ENCODE peak calls at places on chromosomes 1 and 21, in five cellular contexts. H is GM12891, Q is H1, I is K562, M is SK-N-SH. P is an unnamed sample.

GRCh38 chr21:39385299-39386145 is 36.6 kb upstream of the HMGN1 start:
- DNase-seq in H (no peak), Q (no peak), I (no peak), M (peak; percentile 89), P (peak; percentile 59)

GRCh38 chr1:41631971-41632370 is 147.5 kb upstream of the EDN2 start:
- DNase-seq in H (no peak), Q (no peak), I (no peak), M (no peak), P (no peak)

GRCh38 chr1:215636258-215636965 is 69.3 kb downstream of the KCTD3 start:
- DNase-seq in H (no peak), Q (no peak), I (no peak), M (no peak), P (no peak)

GRCh38 chr1:198107041-198107440 is 49.8 kb upstream of the NEK7 start:
- DNase-seq in H (no peak), Q (no peak), I (no peak), M (no peak), P (no peak)

GRCh38 chr1:197356723-197357533 is 88.9 kb downstream of the CRB1 start:
- DNase-seq in H (peak; percentile 8), Q (no peak), I (peak; percentile 23), M (peak; percentile 63), P (no peak)

GRCh38 chr1:63856924-63857323 is 83.1 kb downstream of the ROR1 start:
- DNase-seq in H (no peak), Q (no peak), I (no peak), M (no peak), P (no peak)

GRCh38 chr1:45542591-45542990 is 8.0 kb upstream of the AKR1A1 start:
- DNase-seq in H (no peak), Q (no peak), I (peak; percentile 39), M (no peak), P (no peak)

GRCh38 chr1:217713223-217713622 is 82.1 kb downstream of the SPATA17 start:
- DNase-seq in H (no peak), Q (no peak), I (no peak), M (no peak), P (no peak)

GRCh38 chr1:86649618-86650017 is 54.8 kb upstream of the SH3GLB1 start:
- DNase-seq in H (no peak), Q (no peak), I (no peak), M (no peak), P (no peak)

GRCh38 chr1:21246905-21247642 is 43.2 kb downstream of the ECE1 start:
- DNase-seq in H (no peak), Q (no peak), I (no peak), M (no peak), P (no peak)

GRCh38 chr1:199272690-199273089 is 633.9 kb downstream of the PTPRC start:
- DNase-seq in H (no peak), Q (no peak), I (no peak), M (peak; percentile 4), P (no peak)

GRCh38 chr1:183416850-183417690 is 1.1 kb downstream of the NMNAT2 start:
- DNase-seq in H (peak; percentile 25), Q (peak; percentile 89), I (peak; percentile 21), M (peak; percentile 83), P (no peak)

GRCh38 chr1:82565146-82565545 is 764.4 kb downstream of the ADGRL2 start:
- DNase-seq in H (no peak), Q (no peak), I (no peak), M (no peak), P (no peak)

GRCh38 chr1:209621329-209621728 is 30.9 kb downstream of the LAMB3 start:
- DNase-seq in H (no peak), Q (no peak), I (no peak), M (peak; percentile 47), P (no peak)

GRCh38 chr1:209618756-209619420 is 33.3 kb downstream of the LAMB3 start:
- DNase-seq in H (no peak), Q (no peak), I (no peak), M (peak; percentile 53), P (no peak)

GRCh38 chr1:209621741-209622655 is 30.2 kb downstream of the LAMB3 start:
- DNase-seq in H (no peak), Q (no peak), I (no peak), M (no peak), P (no peak)

GRCh38 chr1:209619696-209620483 is 32.3 kb downstream of the LAMB3 start:
- DNase-seq in H (no peak), Q (no peak), I (no peak), M (no peak), P (no peak)

GRCh38 chr1:209620484-209620879 is 31.7 kb downstream of the LAMB3 start:
- DNase-seq in H (no peak), Q (no peak), I (no peak), M (no peak), P (no peak)
- TF ChIP-seq POLR2AphosphoS5 in H (no peak), Q (no peak), I (no peak), M (no peak), P (no peak)

DNA sequence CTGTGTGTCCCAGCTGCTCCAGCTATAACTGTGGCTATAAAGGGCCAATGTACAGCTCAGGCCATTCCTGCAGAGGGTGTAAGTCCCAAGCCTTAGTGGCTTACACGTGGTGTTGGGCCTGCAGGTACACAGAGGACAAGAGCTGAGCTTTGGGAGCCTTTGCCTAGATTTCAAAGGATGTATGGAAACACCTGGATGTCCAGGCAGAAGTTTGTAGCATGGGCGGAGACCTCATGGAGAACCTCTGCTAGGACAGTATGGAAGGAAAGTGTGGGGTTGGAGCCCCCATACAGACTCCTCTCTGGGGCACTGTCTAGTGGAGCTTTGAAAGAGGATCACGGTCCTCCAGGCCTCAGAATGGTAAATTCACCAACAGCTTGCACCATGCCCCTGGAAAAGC is 113.9 kb downstream of the RGS21 start:
- DNase-seq in H (no peak), Q (no peak), I (no peak), M (no peak), P (no peak)
- TF ChIP-seq TAF1 in H (no peak), Q (no peak), I (no peak), M (no peak), P (no peak)

DNA sequence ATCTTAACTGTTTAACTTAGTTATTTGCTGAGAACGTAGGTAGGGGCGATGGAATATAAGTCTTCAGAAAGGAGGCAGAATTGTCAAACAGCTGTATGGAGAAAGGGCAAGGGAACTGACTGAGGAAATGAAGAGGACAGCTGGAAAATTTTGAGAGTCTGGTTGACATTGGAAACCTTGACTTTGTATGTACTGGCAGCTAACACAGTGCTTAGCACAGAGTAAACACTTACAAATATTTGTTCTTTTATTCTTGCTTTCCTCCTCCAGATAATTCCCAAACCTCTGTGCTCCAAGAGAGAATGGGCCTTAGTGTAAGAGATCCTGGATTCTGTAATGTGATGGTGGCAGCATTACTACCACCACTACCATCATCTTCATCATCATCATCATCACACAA is 91.3 kb downstream of the ZSCAN20 start:
- DNase-seq in H (no peak), Q (no peak), I (no peak), M (no peak), P (no peak)
- TF ChIP-seq POLR2AphosphoS5 in H (no peak), Q (no peak), I (no peak), M (no peak), P (no peak)

DNA sequence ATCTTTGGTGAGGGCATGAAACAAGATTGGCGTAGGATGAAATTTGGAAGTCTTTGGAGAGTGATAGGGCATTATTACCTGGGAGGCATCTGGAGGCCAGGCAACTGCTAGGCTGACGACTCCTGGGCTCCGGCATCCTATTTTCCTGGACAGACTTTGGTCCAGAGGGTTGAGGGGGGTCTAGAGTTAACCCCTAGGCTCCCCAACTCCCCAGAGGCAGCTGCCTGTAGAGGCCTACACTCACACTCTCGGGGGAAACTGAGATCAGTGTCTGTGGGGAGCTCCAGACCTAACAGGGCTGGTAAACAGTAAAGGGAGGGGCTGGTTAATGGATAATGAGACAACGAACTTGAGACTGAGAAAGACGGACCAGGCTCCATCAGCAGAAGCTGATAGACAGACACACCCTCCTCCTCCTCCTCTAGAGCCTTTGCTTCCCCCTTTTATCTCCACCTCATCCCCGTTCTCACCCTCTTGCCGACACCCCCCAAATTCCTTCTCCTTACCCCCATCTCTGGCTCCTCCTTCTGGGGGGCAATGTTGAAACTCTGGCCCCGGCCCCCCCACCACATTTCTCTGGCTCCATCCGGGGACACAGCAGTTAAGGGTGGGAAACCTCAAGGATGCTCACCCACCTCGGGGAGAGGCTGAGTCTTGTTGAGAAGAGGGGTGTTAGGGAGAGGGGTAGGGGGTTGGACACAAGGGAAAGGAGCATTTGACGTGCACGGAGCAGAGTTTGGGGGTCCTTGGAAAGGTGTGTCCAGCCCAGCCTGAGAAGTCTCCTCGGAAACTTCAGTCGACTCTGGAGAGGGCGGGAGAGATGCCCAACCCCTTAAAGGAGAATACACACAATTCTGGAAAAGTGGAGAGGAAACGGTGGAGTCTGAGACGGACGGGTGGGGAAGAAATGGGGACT is at the start of gene MTMR11:
- DNase-seq in H (no peak), Q (no peak), I (no peak), M (no peak), P (no peak)
- TF ChIP-seq TAF1 in H (no peak), Q (no peak), I (no peak), M (no peak), P (no peak)

DNA sequence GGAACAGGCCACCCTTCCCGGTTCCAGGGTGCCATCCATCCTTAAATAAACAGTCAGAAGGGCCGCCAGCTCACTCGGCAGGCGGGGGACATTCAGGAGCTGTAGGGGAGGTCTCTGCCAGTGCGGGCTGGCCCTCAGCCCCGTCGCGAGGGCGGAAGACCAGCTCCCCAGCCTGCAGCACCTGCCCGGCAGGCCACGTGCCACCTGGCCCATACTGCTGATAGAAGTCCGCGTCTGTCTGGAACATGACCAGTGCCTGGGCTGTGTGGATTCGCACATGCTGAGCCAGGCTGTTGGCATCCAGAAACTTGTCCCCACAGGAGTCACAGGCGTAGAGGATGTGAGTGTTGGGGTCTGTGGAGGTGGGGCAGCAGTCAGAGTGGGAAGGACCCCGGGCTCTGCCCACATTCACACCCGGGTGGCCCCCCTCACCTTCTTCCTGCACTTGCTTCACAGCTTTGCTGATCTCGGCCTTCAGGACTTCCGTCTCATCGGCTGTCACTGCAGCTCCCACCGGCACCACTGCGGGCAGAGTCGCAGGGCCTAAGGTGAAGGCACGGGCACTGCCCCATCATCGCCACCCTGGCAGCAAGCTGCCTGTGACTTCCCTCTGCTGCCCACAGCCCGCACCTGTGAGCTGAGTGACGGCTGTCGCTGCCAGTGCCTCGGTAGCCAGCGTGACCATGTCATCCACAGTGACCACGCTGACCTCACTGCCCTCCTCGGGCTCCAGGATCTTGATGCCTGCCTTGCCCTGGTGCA is 33.8 kb downstream of the ZBTB17 start:
- DNase-seq in H (no peak), Q (no peak), I (no peak), M (no peak), P (no peak)
- TF ChIP-seq POLR2AphosphoS5 in H (no peak), Q (no peak), I (no peak), M (no peak), P (no peak)